ENCODE peak calls at places on chromosomes 12 and 14, in five cellular contexts. One of them, this sample, is unnamed.

GRCh38 chr14:89419973-89420482 is 3.0 kb upstream of the FOXN3 start:
- DNase-seq in HepG2: no peak
- DNase-seq in K562: no peak
- DNase-seq in HCT116: no peak
- DNase-seq in H1: no peak
- DNase-seq in this sample: no peak

GRCh38 chr12:15830538-15830937 is 41.4 kb upstream of the EPS8 start:
- DNase-seq in HepG2: no peak
- DNase-seq in K562: no peak
- DNase-seq in HCT116: no peak
- DNase-seq in H1: no peak
- DNase-seq in this sample: no peak

GRCh38 chr12:113591480-113591971 is 119.9 kb upstream of the LHX5 start:
- DNase-seq in HepG2: no peak
- DNase-seq in K562: peak
- DNase-seq in HCT116: no peak
- DNase-seq in H1: no peak
- DNase-seq in this sample: no peak

GRCh38 chr14:75711796-75712211 is 50.8 kb downstream of the TTLL5 start:
- DNase-seq in HepG2: peak
- DNase-seq in K562: peak
- DNase-seq in HCT116: peak
- DNase-seq in H1: peak
- DNase-seq in this sample: peak

GRCh38 chr12:123150804-123151678 is at the start of gene PITPNM2:
- DNase-seq in HepG2: no peak
- DNase-seq in K562: peak
- DNase-seq in HCT116: no peak
- DNase-seq in H1: no peak
- DNase-seq in this sample: no peak

GRCh38 chr14:103141117-103141796 is 18.0 kb downstream of the TNFAIP2 start:
- DNase-seq in HepG2: peak
- DNase-seq in K562: peak
- DNase-seq in HCT116: peak
- DNase-seq in H1: peak
- DNase-seq in this sample: no peak

GRCh38 chr14:28375295-28375694 is 391.3 kb upstream of the FOXG1 start:
- DNase-seq in HepG2: no peak
- DNase-seq in K562: no peak
- DNase-seq in HCT116: no peak
- DNase-seq in H1: peak
- DNase-seq in this sample: no peak

GRCh38 chr12:55743131-55743921 is 404 bp downstream of the GDF11 start:
- DNase-seq in HepG2: no peak
- DNase-seq in K562: peak
- DNase-seq in HCT116: no peak
- DNase-seq in H1: no peak
- DNase-seq in this sample: no peak

GRCh38 chr12:5807538-5808219 is 137.4 kb downstream of the ANO2 start:
- DNase-seq in HepG2: no peak
- DNase-seq in K562: no peak
- DNase-seq in HCT116: no peak
- DNase-seq in H1: no peak
- DNase-seq in this sample: no peak

GRCh38 chr12:115950959-115951358 is 326.5 kb downstream of the MED13L start:
- DNase-seq in HepG2: no peak
- DNase-seq in K562: no peak
- DNase-seq in HCT116: no peak
- DNase-seq in H1: no peak
- DNase-seq in this sample: no peak

GRCh38 chr12:64682572-64683277 is 72.4 kb downstream of the RASSF3 start:
- DNase-seq in HepG2: no peak
- DNase-seq in K562: no peak
- DNase-seq in HCT116: no peak
- DNase-seq in H1: no peak
- DNase-seq in this sample: no peak
- TF ChIP-seq SP1 in HepG2: no peak
- TF ChIP-seq SP1 in K562: no peak
- TF ChIP-seq SP1 in HCT116: no peak
- TF ChIP-seq SP1 in H1: no peak
- TF ChIP-seq SP1 in this sample: no peak

DNA sequence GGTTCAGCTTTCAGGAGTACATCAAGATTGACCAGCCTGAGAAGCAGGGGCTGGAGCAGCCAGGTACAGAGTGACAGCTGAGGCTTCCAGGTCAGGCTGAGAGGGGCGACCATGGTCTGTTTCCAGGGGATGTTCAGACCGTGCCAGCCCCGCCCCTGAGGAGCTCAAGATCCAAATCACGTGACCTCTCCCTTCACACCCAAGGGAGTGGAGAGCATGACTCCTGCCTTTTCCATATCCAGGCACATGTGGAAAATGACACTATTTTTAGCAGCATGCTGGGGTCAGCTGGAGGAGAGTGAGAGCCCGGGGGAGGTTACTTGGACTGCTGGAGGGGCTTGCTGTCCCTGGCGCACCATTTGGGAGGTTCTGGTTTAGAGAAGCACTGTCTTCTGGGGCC is 92.7 kb downstream of the B4GALNT3 start:
- DNase-seq in HepG2: no peak
- DNase-seq in K562: no peak
- DNase-seq in HCT116: no peak
- DNase-seq in H1: no peak
- DNase-seq in this sample: no peak
- TF ChIP-seq CEBPB in HepG2: no peak
- TF ChIP-seq CEBPB in K562: no peak
- TF ChIP-seq CEBPB in HCT116: no peak
- TF ChIP-seq CEBPB in H1: no peak
- TF ChIP-seq CEBPB in this sample: no peak

DNA sequence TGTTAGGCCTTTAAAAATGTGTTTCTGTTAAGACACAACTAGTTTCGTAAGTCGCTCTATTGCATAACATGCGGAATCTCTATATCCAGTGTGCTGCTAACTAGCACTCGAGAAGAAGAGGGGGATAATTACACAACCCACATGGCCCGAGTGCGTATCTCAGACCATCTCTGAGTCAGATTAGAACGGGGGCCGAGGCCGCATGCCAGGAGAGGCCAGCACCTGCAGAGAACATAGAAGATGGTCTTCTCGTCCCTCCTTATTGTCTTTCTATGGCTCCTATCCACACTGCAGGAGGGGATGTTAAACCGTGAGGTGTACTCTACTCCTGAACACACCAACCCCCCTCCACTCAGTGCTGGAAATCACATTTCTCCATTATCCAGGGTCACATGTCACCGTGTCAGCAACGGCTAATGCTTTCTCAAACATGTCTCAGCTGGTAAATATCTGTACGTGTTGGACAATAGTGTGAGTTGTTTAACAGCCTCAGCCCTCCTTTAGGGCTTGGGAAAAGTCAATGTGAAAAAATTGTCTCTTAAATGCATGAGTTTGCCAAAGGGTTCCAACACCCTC is 56.3 kb downstream of the CCDC88C start:
- DNase-seq in HepG2: peak
- DNase-seq in K562: no peak
- DNase-seq in HCT116: no peak
- DNase-seq in H1: no peak
- DNase-seq in this sample: no peak
- TF ChIP-seq SIN3A in HepG2: no peak
- TF ChIP-seq SIN3A in K562: no peak
- TF ChIP-seq SIN3A in HCT116: no peak
- TF ChIP-seq SIN3A in H1: no peak
- TF ChIP-seq SIN3A in this sample: no peak

DNA sequence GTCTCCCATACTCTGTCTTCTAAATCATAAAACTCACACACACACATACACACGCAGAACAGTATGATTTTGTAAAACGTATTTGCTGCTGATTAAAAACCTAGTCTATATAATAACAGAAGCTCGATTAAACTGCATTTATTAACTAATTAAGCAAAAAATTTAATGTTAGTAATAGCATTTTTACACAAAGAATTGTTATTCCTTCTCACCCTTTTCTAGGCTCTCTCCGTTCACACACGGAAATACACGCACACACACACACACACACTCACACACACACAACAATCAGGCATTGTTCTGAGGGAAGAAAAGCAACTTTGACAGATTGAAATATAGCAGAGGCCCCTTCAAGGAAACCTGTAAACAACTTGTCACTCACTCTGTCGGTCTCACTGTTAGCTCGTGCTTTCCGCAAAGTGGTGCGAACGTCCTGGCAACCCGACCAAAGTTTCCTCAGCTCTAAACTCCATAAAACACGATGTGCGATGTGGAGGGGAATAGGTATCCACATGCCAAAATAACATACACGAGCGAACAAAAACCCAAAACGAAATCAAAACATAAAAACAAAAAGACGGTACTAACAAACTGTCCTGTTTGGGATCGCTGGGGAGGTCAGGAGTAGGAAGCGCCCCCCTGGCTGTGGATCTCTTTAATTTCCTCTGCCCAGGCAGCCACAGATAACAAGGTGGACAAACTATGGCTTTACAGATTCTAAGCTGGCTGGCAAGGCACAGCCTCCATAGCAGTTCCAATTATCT is 723 bp upstream of the SOX5 start:
- DNase-seq in HepG2: peak
- DNase-seq in K562: peak
- DNase-seq in HCT116: no peak
- DNase-seq in H1: no peak
- DNase-seq in this sample: no peak
- TF ChIP-seq SP1 in HepG2: no peak
- TF ChIP-seq SP1 in K562: no peak
- TF ChIP-seq SP1 in HCT116: no peak
- TF ChIP-seq SP1 in H1: no peak
- TF ChIP-seq SP1 in this sample: no peak

DNA sequence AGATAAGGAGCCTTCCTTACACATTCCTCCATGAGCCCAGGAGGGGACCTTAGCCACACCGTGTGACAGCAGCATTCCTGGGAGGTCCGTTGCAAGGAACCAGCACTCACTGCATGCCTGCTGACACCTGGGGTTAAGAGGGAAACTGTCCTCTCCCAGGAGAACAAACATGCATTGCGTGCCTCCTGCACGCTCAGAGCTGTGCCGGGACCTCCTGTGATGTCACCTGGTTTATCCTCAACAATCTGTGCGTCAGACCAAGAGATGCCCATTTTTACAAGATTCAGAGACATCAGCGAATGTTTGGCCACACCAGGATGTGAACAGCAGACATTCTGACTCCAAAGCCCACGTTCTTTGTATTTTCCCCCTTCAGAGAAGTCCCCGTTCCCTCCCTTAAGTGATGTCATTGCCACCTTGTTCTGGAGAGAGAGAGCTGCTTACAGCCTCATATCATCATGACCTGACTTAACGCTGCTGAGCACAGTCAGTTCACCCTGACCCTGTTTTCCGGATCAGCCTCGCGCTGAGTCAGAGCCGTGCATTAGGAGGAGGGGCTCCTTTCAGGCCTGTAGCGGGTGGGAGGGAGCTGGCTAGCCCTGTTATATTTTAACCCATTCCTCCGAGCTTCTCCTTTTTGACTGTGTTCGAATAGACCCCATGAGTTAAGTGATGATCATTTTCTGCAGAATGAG is 36.2 kb downstream of the TMEM120B start:
- DNase-seq in HepG2: peak
- DNase-seq in K562: peak
- DNase-seq in HCT116: no peak
- DNase-seq in H1: no peak
- DNase-seq in this sample: no peak
- TF ChIP-seq CEBPB in HepG2: no peak
- TF ChIP-seq CEBPB in K562: no peak
- TF ChIP-seq CEBPB in HCT116: no peak
- TF ChIP-seq CEBPB in H1: no peak
- TF ChIP-seq CEBPB in this sample: no peak

GRCh38 chr12:128786741-128787391 is 36.9 kb downstream of the SLC15A4 start:
- DNase-seq in HepG2: no peak
- DNase-seq in K562: no peak
- DNase-seq in HCT116: no peak
- DNase-seq in H1: no peak
- DNase-seq in this sample: no peak

GRCh38 chr12:128787827-128788226 is 35.9 kb downstream of the SLC15A4 start:
- DNase-seq in HepG2: no peak
- DNase-seq in K562: no peak
- DNase-seq in HCT116: no peak
- DNase-seq in H1: no peak
- DNase-seq in this sample: no peak

GRCh38 chr12:128779901-128780300 is 43.9 kb downstream of the SLC15A4 start:
- DNase-seq in HepG2: no peak
- DNase-seq in K562: no peak
- DNase-seq in HCT116: no peak
- DNase-seq in H1: no peak
- DNase-seq in this sample: no peak

GRCh38 chr12:128784030-128784770 is 39.6 kb downstream of the SLC15A4 start:
- DNase-seq in HepG2: no peak
- DNase-seq in K562: no peak
- DNase-seq in HCT116: no peak
- DNase-seq in H1: no peak
- DNase-seq in this sample: no peak

DNA sequence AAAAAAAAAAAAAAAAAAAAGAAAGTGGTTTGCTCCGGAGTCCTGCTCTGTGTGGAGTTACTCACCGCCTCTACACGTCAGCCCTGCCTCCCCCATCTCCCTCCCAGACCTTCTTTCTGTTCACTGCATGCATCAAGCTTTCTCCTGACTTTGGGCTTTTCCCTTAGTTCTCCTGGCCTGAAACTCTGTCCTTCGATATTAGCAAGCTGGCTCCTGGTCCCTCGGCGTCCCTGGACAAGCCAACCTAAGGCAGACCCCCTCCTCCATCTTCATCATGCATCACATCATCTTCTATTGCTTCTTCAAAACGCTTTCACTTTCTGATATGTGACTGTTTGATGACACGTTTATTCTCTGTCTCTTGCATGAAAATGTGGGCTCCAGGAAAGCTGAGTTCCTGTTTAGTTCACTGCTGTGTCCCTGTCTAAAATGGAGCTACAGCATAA is 40.6 kb downstream of the SLC15A4 start:
- DNase-seq in HepG2: no peak
- DNase-seq in K562: no peak
- DNase-seq in HCT116: no peak
- DNase-seq in H1: no peak
- DNase-seq in this sample: no peak
- TF ChIP-seq SIN3A in HepG2: no peak
- TF ChIP-seq SIN3A in K562: no peak
- TF ChIP-seq SIN3A in HCT116: no peak
- TF ChIP-seq SIN3A in H1: no peak
- TF ChIP-seq SIN3A in this sample: no peak

GRCh38 chr14:31930493-31931225 is 146.4 kb upstream of the ARHGAP5 start:
- DNase-seq in HepG2: peak
- DNase-seq in K562: no peak
- DNase-seq in HCT116: no peak
- DNase-seq in H1: no peak
- DNase-seq in this sample: no peak
- TF ChIP-seq SP1 in HepG2: no peak
- TF ChIP-seq SP1 in K562: no peak
- TF ChIP-seq SP1 in HCT116: no peak
- TF ChIP-seq SP1 in H1: no peak
- TF ChIP-seq SP1 in this sample: no peak

This sample was measured in GM12878.